ENCODE peak calls at places on chromosomes 16 and 17, in eight cellular contexts. G, S, V, A, O, M, J and X are unnamed samples.

GRCh38 chr16:49617710-49618330 is 238.1 kb downstream of the ZNF423 start:
- DNase-seq in M (no peak), S (no peak), V (no peak), G (no peak), O (no peak), J (no peak), A (no peak), X (no peak)

GRCh38 chr16:47197536-47198179 is 53.9 kb upstream of the NETO2 start:
- DNase-seq in S (no peak), V (no peak), A (peak), G (no peak), J (no peak), M (peak), O (no peak), X (peak)

GRCh38 chr17:34596897-34597296 is 17.5 kb downstream of the TMEM132E start:
- DNase-seq in J (no peak), G (no peak), O (no peak), M (no peak), A (no peak), S (no peak), V (no peak), X (no peak)

GRCh38 chr16:89193576-89194293 is 6.6 kb downstream of the SLC22A31 start:
- DNase-seq in J (peak), A (no peak), G (no peak), M (no peak), O (no peak), S (no peak), V (no peak), X (no peak)

GRCh38 chr16:52316241-52316640 is 230.7 kb downstream of the TOX3 start:
- DNase-seq in G (no peak), S (no peak), O (no peak), J (no peak), V (no peak), A (no peak), M (no peak), X (no peak)

GRCh38 chr16:3904875-3905274 is 24.4 kb upstream of the CREBBP start:
- DNase-seq in O (no peak), V (no peak), M (no peak), S (no peak), J (no peak), A (no peak), G (no peak), X (no peak)

GRCh38 chr16:76387994-76388393 is 110.8 kb downstream of the CNTNAP4 start:
- DNase-seq in G (no peak), M (no peak), J (no peak), S (no peak), A (no peak), O (no peak), V (no peak), X (no peak)

GRCh38 chr17:34728771-34729310 is 149.5 kb downstream of the TMEM132E start:
- DNase-seq in M (no peak), J (no peak), O (no peak), S (no peak), V (no peak), A (no peak), G (no peak), X (no peak)

GRCh38 chr16:81740163-81740562 is 38.9 kb upstream of the PLCG2 start:
- DNase-seq in O (no peak), A (no peak), M (no peak), G (no peak), J (no peak), S (no peak), V (no peak), X (no peak)

GRCh38 chr17:6153416-6153815 is 83.2 kb downstream of the WSCD1 start:
- DNase-seq in M (no peak), G (no peak), O (no peak), A (no peak), V (no peak), S (no peak), J (no peak), X (no peak)

GRCh38 chr17:59769891-59770290 is 62.4 kb downstream of the VMP1 start:
- DNase-seq in M (no peak), J (no peak), V (no peak), G (no peak), S (no peak), O (no peak), A (no peak), X (peak)

GRCh38 chr16:53091508-53092211 is 36.9 kb downstream of the CHD9 start:
- DNase-seq in S (no peak), J (no peak), V (peak), O (no peak), M (peak), A (peak), G (peak), X (peak)

GRCh38 chr17:57102122-57102521 is 17.1 kb downstream of the AKAP1 start:
- DNase-seq in J (no peak), M (no peak), O (no peak), G (no peak), A (no peak), S (no peak), V (no peak), X (no peak)

GRCh38 chr17:44044092-44044491 is 22.4 kb downstream of the LSM12 start:
- DNase-seq in M (no peak), V (no peak), A (no peak), J (no peak), O (no peak), G (no peak), S (no peak), X (peak)

GRCh38 chr17:68511671-68512246 is 471 bp upstream of the PRKAR1A start:
- DNase-seq in M (peak), V (peak), O (peak), A (peak), J (peak), S (peak), G (peak), X (peak)

GRCh38 chr17:4178651-4179050 is 35.7 kb downstream of the CYB5D2 start:
- DNase-seq in A (no peak), O (no peak), M (no peak), J (no peak), G (no peak), S (no peak), V (no peak), X (no peak)

GRCh38 chr16:2475413-2476344 is 752 bp downstream of the TBC1D24 start:
- DNase-seq in J (no peak), M (no peak), O (no peak), A (no peak), S (no peak), G (no peak), V (no peak), X (no peak)

GRCh38 chr16:353404-354285 is 1.1 kb upstream of the AXIN1 start:
- DNase-seq in S (no peak), A (no peak), O (peak), M (no peak), V (no peak), G (peak), J (no peak), X (peak)

GRCh38 chr17:16462070-16462864 is 29.7 kb downstream of the LRRC75A start:
- DNase-seq in G (no peak), M (no peak), O (no peak), J (no peak), A (no peak), V (no peak), S (no peak), X (no peak)

GRCh38 chr16:57840833-57841232 is 38.5 kb upstream of the KIFC3 start:
- DNase-seq in A (no peak), V (no peak), S (no peak), M (no peak), O (no peak), G (no peak), J (no peak), X (no peak)

GRCh38 chr16:81693047-81693446 is 86.0 kb upstream of the PLCG2 start:
- DNase-seq in A (no peak), M (no peak), S (no peak), V (no peak), O (no peak), G (no peak), J (no peak), X (no peak)

GRCh38 chr16:82150569-82150968 is 19.5 kb downstream of the MPHOSPH6 start:
- DNase-seq in J (no peak), V (no peak), A (no peak), O (no peak), G (no peak), M (no peak), S (no peak), X (no peak)

GRCh38 chr17:2724783-2725164 is 13.2 kb upstream of the CLUH start:
- DNase-seq in J (no peak), S (no peak), O (no peak), A (no peak), M (peak), V (no peak), G (no peak), X (no peak)
- TF ChIP-seq CTCF in J (peak), S (no peak), O (no peak), A (peak), M (no peak), V (no peak), G (no peak), X (no peak)

DNA sequence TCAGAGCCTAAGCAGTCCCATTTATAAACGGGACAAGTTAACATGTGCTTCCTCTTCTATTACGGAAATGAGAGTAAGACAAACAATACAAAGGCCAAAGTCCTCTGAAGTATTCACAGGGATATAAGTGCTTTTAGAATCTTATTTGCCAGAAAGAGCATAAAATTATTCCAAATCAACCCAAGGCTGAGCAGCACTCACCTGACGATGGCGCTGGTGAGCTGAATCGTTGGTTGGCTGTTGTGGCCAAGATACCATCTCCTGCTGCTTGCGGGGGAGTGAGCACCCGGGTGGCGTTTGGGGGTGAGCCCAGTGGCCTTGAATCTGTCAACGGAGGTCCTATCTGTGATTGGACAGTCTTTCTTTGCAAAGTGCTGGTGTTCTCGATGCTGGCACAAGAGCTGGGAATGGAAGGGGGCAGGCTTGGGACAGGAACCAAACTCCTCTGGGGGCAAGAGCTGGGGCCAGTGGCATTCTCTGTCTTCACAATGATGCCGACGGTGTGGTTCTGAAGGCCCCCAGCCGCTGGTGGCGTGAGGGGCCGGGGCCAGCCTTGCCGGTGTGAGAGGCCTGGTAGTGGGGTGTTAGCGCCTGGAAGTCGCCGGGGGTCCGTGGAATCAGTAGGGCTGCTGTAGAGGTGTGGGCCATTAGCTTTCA is 9.5 kb upstream of the DHRS13 start:
- DNase-seq in J (no peak), V (no peak), G (no peak), S (no peak), O (no peak), A (no peak), M (no peak), X (no peak)
- TF ChIP-seq CTCF in J (no peak), V (peak), G (no peak), S (no peak), O (peak), A (peak), M (peak), X (no peak)

GRCh38 chr16:71748226-71748625 is 23.7 kb upstream of the PHLPP2 start:
- DNase-seq in S (no peak), J (no peak), G (no peak), M (no peak), V (no peak), A (no peak), O (no peak), X (no peak)

DNA sequence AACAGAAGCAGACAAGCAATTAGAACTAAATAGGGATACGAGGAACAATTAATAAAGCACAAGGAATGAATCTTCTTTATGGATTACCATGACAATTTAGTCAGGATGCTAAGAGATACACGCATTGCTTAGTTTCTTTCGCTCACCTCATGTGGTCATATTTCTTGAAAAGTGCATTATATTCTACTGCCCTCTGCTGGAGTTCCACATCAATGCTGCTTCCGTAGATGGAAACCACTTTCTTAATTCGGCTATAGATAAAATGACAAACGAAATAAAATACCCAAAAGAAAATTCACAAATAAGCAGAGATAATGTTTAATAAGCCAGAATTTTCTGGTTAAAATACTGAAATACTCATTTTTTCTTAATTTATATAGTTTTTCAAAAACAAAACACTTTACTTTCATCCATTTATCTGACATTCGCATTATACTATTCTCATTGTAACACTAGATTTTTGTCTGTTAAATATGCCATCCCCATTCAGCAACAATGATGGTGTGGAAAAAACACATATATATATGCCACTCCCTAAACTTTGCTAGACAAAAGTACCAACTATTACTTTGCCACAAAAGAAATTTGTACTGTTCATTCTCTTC is 22.0 kb upstream of the PHLPP2 start:
- DNase-seq in G (no peak), J (no peak), A (no peak), M (peak), V (no peak), O (no peak), S (no peak), X (peak)
- TF ChIP-seq CTCF in G (peak), J (peak), A (peak), M (peak), V (peak), O (peak), S (peak), X (peak)

GRCh38 chr17:64152428-64153125 is 22.6 kb upstream of the ERN1 start:
- DNase-seq in M (peak), J (no peak), A (no peak), G (no peak), S (no peak), O (no peak), V (no peak), X (no peak)

GRCh38 chr17:64155751-64156544 is 26.0 kb upstream of the ERN1 start:
- DNase-seq in O (no peak), M (peak), A (peak), S (no peak), V (no peak), G (peak), J (no peak), X (no peak)

GRCh38 chr17:64153565-64153964 is 23.6 kb upstream of the ERN1 start:
- DNase-seq in A (no peak), M (no peak), V (no peak), O (no peak), S (no peak), G (no peak), J (no peak), X (no peak)

GRCh38 chr17:64155090-64155630 is 25.2 kb upstream of the ERN1 start:
- DNase-seq in S (no peak), V (no peak), A (no peak), J (no peak), O (no peak), G (no peak), M (no peak), X (no peak)

DNA sequence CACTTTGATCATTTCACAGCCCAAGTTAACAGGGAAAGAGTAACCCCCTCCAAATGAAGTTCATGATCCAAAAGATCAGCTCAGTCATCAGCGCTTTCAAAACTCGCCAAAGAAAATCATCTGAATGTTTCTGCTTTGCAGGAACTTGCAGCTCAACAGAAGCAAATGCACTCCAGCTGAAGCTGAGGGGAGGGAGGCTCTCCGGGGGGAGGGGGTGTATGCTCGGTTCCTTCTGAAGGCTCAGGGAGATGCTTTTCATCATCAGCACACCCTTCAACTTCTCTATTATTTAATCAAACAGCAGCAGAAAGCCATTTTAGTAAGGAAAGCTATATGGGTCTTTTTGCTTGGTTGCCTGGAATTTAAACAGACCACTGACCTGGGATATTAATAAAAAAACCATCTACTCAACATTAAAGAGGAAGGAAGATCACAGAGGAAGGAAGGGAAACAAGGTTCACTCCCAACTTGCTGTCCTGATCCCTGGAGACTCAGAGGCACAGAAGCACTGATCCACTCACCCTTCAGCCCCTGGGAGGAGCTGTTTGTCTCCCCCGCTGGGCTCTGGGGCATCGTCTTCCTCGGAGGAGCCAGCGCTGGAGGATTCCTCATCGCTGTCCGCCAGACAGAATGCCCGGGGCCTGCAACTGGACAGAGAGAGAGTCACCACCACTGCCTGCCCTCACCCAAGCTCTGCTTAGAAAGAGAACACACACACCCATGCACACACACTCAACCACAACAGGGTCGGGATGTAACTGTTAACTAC is 24.6 kb upstream of the ERN1 start:
- DNase-seq in S (no peak), A (no peak), M (peak), J (no peak), V (no peak), O (no peak), G (no peak), X (no peak)
- TF ChIP-seq CTCF in S (no peak), A (no peak), M (peak), J (no peak), V (no peak), O (no peak), G (no peak), X (no peak)

GRCh38 chr17:74601944-74602572 is 10.0 kb upstream of the CD300LD start:
- DNase-seq in A (peak), O (no peak), M (peak), S (no peak), V (no peak), J (peak), G (no peak), X (peak)
- TF ChIP-seq CTCF in A (peak), O (peak), M (peak), S (peak), V (peak), J (peak), G (no peak), X (peak)

GRCh38 chr17:17782425-17783120 is 54.2 kb downstream of the SREBF1 start:
- DNase-seq in S (no peak), V (no peak), O (no peak), G (peak), A (peak), J (peak), M (no peak), X (peak)

GRCh38 chr17:17783825-17784598 is 52.8 kb downstream of the SREBF1 start:
- DNase-seq in S (no peak), V (no peak), J (no peak), O (no peak), A (peak), M (peak), G (peak), X (no peak)

GRCh38 chr17:17783121-17783824 is 53.5 kb downstream of the SREBF1 start:
- DNase-seq in O (peak), S (no peak), A (peak), J (peak), V (no peak), M (peak), G (peak), X (peak)

GRCh38 chr17:17785407-17785806 is 51.4 kb downstream of the SREBF1 start:
- DNase-seq in O (no peak), V (no peak), S (no peak), A (no peak), G (no peak), M (no peak), J (no peak), X (no peak)

GRCh38 chr17:17784599-17785264 is 52.1 kb downstream of the SREBF1 start:
- DNase-seq in G (no peak), S (no peak), A (no peak), V (no peak), J (no peak), M (peak), O (no peak), X (no peak)
- TF ChIP-seq CTCF in G (no peak), S (peak), A (peak), V (peak), J (peak), M (peak), O (no peak), X (no peak)

DNA sequence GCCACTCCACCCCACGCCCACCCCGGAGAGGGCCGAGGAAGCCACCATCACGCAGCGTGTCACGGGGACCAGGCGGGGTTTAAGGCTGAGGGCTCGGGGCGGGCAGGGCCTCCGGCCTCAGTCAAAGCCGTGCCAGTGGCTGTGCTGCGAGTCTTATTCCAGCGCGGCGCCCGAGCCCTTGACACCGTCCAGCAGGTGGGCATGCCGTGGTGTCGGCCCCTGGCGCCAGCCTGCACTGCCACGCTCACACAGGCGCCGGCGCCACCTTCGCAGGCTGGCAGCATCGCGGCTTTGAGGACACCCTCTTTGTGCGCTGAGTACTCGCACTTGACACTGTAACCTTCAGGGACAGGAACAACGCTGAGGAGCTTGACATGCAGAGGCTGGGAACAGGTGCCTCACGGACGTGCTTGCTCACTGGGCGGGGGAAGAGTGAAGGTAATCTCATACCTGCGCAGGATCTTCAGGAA is 34.0 kb upstream of the ZNF629 start:
- DNase-seq in J (no peak), G (no peak), O (no peak), M (no peak), S (no peak), A (no peak), V (no peak), X (no peak)
- TF ChIP-seq CTCF in J (no peak), G (no peak), O (no peak), M (no peak), S (no peak), A (no peak), V (no peak), X (no peak)